ENCODE peak calls at places on chromosomes 1 and 21, in nine cellular contexts. D is Peyer's patch, S is GM23338, C is prostate gland, X is dorsolateral prefrontal cortex, I is A549, K is tibial artery, T is coronary artery, L is H9. R is an unnamed sample.

GRCh38 chr1:164783778-164784555 is 225.0 kb downstream of the PBX1 start:
- DNase-seq in D (no peak), S (no peak), C (no peak), X (no peak), I (no peak), K (no peak), T (peak; percentile 62), L (no peak), R (no peak)

GRCh38 chr1:89535537-89535936 is 10.9 kb downstream of the LRRC8B start:
- DNase-seq in D (no peak), S (no peak), C (no peak), X (no peak), I (no peak), K (no peak), T (no peak), L (no peak), R (no peak)

GRCh38 chr21:37225440-37225839 is 41.7 kb downstream of the VPS26C start:
- DNase-seq in D (no peak), S (no peak), C (no peak), X (no peak), I (no peak), K (no peak), T (no peak), L (no peak), R (no peak)

GRCh38 chr1:18217398-18218043 is 109.9 kb downstream of the IGSF21 start:
- DNase-seq in D (no peak), S (peak; percentile 80), C (no peak), X (no peak), I (peak; percentile 36), K (peak; percentile 24), T (no peak), L (peak; percentile 74), R (no peak)

GRCh38 chr1:38586993-38587646 is 272.5 kb downstream of the RRAGC start:
- DNase-seq in D (peak; percentile 56), S (peak; percentile 86), C (no peak), X (no peak), I (peak; percentile 30), K (no peak), T (peak; percentile 22), L (peak; percentile 81), R (peak; percentile 49)

GRCh38 chr1:234108921-234109320 is 204.4 kb downstream of the SLC35F3 start:
- DNase-seq in D (no peak), S (no peak), C (no peak), X (no peak), I (peak; percentile 81), K (no peak), T (no peak), L (no peak), R (no peak)

GRCh38 chr1:21865943-21866628 is 54.0 kb downstream of the LDLRAD2 start:
- DNase-seq in D (peak; percentile 72), S (peak; percentile 83), C (no peak), X (no peak), I (no peak), K (no peak), T (no peak), L (peak; percentile 74), R (no peak)

GRCh38 chr1:34803770-34804169 is 11.0 kb downstream of the GJA4 start:
- DNase-seq in D (no peak), S (no peak), C (no peak), X (no peak), I (no peak), K (no peak), T (no peak), L (no peak), R (no peak)

GRCh38 chr1:41892211-41892840 is 26.4 kb downstream of the HIVEP3 start:
- DNase-seq in D (no peak), S (no peak), C (no peak), X (no peak), I (no peak), K (no peak), T (no peak), L (no peak), R (no peak)
- H3K27ac ChIP-seq in D (peak overlapping the region; percentile 68), S (no peak overlapping the region), C (peak overlapping the region; percentile 75), X (no peak overlapping the region), I (peak overlapping the region; percentile 9), K (no peak overlapping the region), T (peak overlapping the region; percentile 70), L (no peak overlapping the region), R (peak overlapping the region; percentile 19)

GRCh38 chr1:236689713-236690569 is 3.6 kb downstream of the ACTN2 start:
- DNase-seq in D (no peak), S (no peak), C (no peak), X (peak; percentile 51), I (no peak), K (no peak), T (no peak), L (no peak), R (no peak)
- H3K27ac ChIP-seq in D (no peak overlapping the region), S (no peak overlapping the region), C (no peak overlapping the region), X (no peak overlapping the region), I (no peak overlapping the region), K (no peak overlapping the region), T (peak overlapping the region; percentile 32), L (no peak overlapping the region), R (no peak overlapping the region)

DNA sequence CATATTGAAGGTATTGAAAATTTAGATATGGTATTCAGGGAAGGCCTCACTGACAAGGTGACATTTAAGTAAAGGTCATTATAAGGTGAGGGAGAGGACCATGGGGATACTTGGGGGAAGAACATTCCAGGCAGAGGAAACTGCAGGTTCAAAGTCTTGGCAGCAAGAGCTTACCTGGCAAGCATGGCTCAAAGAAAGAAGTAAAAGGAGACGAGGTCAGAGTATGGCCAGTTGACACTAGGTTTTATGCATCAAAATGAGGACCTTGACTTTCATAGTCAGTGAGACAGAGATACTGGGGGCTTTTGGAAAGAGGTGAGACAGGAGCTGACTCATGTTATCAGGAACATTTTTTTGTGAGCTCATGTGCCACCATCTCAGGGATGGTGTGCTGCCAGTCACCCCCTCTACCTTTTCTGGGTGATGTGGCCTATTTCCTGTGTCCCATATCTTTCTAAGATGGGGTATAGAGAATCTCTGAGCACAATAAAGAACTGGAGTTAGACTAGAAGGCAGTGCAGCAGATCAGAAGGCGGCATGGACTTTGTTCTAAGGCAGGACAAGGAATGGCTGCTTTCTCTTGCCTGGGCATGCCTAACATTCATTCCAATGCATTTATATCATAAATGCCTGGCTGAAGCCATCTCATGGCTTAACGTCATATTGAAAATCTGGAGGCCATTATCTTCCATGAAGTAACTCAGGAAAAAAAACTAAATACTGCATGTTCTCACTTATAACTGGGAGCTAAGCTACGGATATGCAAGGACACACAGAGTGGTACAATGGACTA is 406.7 kb downstream of the NTNG1 start:
- DNase-seq in D (no peak), S (no peak), C (no peak), X (no peak), I (no peak), K (no peak), T (no peak), L (no peak), R (no peak)
- H3K27ac ChIP-seq in D (no peak overlapping the region), S (no peak overlapping the region), C (no peak overlapping the region), X (no peak overlapping the region), I (no peak overlapping the region), K (no peak overlapping the region), T (no peak overlapping the region), L (no peak overlapping the region), R (no peak overlapping the region)

GRCh38 chr1:26703466-26703865 is 7.7 kb downstream of the ARID1A start:
- DNase-seq in D (no peak), S (no peak), C (no peak), X (no peak), I (no peak), K (no peak), T (no peak), L (no peak), R (no peak)
- H3K27ac ChIP-seq in D (no peak overlapping the region), S (no peak overlapping the region), C (peak overlapping the region; percentile 53), X (no peak overlapping the region), I (peak overlapping the region; percentile 93), K (peak overlapping the region; percentile 45), T (no peak overlapping the region), L (no peak overlapping the region), R (no peak overlapping the region)

GRCh38 chr1:198937231-198938031 is 298.6 kb downstream of the PTPRC start:
- DNase-seq in D (peak; percentile 45), S (peak; percentile 34), C (peak; percentile 13), X (peak; percentile 58), I (peak; percentile 87), K (peak; percentile 43), T (no peak), L (no peak), R (peak; percentile 91)

GRCh38 chr1:198935371-198935921 is 296.6 kb downstream of the PTPRC start:
- DNase-seq in D (peak; percentile 66), S (peak; percentile 16), C (peak; percentile 14), X (peak; percentile 77), I (peak; percentile 92), K (peak; percentile 66), T (no peak), L (no peak), R (no peak)

GRCh38 chr1:198939946-198940345 is 301.1 kb downstream of the PTPRC start:
- DNase-seq in D (no peak), S (no peak), C (no peak), X (no peak), I (no peak), K (no peak), T (no peak), L (no peak), R (no peak)

GRCh38 chr1:198936371-198937083 is 297.7 kb downstream of the PTPRC start:
- DNase-seq in D (no peak), S (no peak), C (no peak), X (no peak), I (no peak), K (no peak), T (no peak), L (no peak), R (no peak)

GRCh38 chr1:198939286-198939685 is 300.4 kb downstream of the PTPRC start:
- DNase-seq in D (no peak), S (no peak), C (no peak), X (no peak), I (no peak), K (no peak), T (no peak), L (no peak), R (no peak)
- H3K27ac ChIP-seq in D (no peak overlapping the region), S (no peak overlapping the region), C (no peak overlapping the region), X (no peak overlapping the region), I (no peak overlapping the region), K (no peak overlapping the region), T (no peak overlapping the region), L (no peak overlapping the region), R (no peak overlapping the region)

DNA sequence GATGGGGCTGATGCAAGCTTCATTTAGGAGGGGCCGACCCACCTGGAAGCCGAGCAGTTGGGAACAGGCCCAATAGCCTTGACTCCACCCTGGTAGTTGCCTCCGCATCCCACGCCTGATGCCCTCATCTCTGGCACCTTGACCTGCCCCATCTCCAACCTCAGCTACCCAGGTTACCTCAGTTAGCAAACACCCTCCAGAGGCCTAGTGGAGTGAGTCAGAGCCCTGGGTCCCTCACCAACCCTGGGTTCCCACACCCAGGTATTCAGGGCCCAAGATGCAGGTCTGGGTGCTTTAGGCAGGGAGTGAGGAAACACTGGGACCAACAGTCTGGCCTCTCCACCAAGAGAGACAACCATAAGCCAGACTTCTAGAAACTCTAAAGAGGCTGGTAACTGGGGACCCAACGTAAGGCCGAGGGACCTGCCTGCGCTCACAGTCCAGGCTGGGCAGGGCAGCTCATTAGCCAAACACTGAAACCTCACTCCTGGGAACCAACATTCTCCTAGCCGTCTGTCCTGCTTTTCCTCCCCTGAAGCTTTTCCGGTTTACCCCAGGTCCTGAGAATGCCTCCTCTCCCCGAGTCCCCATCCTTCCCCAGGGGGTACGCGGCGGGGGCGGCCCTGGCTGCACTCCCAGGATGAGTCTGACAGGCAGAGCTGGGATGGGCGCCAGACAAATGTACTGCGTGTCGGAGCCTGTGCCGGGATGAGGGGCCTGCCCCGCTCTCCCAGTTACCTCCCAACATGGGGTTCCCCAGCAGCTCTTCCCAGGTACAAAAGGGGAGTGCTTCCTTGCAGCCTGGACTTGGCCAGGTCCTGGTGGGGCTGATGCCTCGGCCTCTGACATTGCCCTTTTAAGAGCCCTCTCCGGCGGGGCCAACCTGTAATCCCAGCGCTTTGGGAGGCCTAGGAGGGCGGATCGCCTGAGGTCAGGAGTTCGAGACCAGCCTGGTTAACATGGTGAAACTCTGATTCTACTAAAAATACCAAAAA is 8.9 kb upstream of the CELSR2 start:
- DNase-seq in D (no peak), S (peak; percentile 87), C (peak; percentile 71), X (peak; percentile 89), I (no peak), K (no peak), T (no peak), L (peak; percentile 76), R (no peak)
- H3K27ac ChIP-seq in D (peak overlapping the region; percentile 3), S (peak overlapping the region; percentile 85), C (peak overlapping the region; percentile 68), X (peak overlapping the region; percentile 81), I (no peak overlapping the region), K (no peak overlapping the region), T (peak overlapping the region; percentile 62), L (no peak overlapping the region), R (peak overlapping the region; percentile 76)

R was measured in substantia nigra.